ENCODE peak calls at places on chromosomes 13 and 19, in seven cellular contexts. C, P, B, Y, W, Q and I are unnamed samples. For H3K27me3, the result is how much of the 10 kb centered on the place peaks cover.

GRCh38 chr13:98228661-98229349 is 51.7 kb upstream of the RNF113B start:
- DNase-seq in C (no peak), P (no peak), B (no peak), Y (no peak), W (no peak), Q (no peak), I (no peak)

GRCh38 chr13:34942732-34943674 is 933 bp downstream of the NBEA start:
- DNase-seq in C (no peak), P (peak), B (no peak), Y (no peak), W (peak), Q (no peak), I (peak)

GRCh38 chr19:4030552-4030951 is 23.0 kb downstream of the PIAS4 start:
- DNase-seq in C (no peak), P (no peak), B (no peak), Y (no peak), W (no peak), Q (no peak), I (no peak)

GRCh38 chr13:36282818-36283432 is 14.7 kb downstream of the CCDC169 start:
- DNase-seq in C (no peak), P (peak), B (no peak), Y (no peak), W (no peak), Q (peak), I (no peak)

GRCh38 chr19:15180451-15181390 is 20.1 kb downstream of the NOTCH3 start:
- DNase-seq in C (no peak), P (no peak), B (no peak), Y (no peak), W (peak), Q (no peak), I (peak)

GRCh38 chr13:26221399-26221720 is 754 bp downstream of the RNF6 start:
- DNase-seq in C (no peak), P (no peak), B (no peak), Y (no peak), W (no peak), Q (no peak), I (no peak)

GRCh38 chr13:31846182-31846938 is 107.0 kb downstream of the RXFP2 start:
- DNase-seq in C (peak), P (peak), B (peak), Y (peak), W (peak), Q (peak), I (peak)

GRCh38 chr19:11379857-11380350 is 4.2 kb downstream of the EPOR start:
- DNase-seq in C (no peak), P (no peak), B (no peak), Y (no peak), W (no peak), Q (no peak), I (no peak)

GRCh38 chr19:11663162-11663561 is 65.9 kb downstream of the ZNF627 start:
- DNase-seq in C (no peak), P (no peak), B (no peak), Y (no peak), W (no peak), Q (no peak), I (no peak)

GRCh38 chr19:18278521-18279265 is 2.7 kb downstream of the JUND start:
- DNase-seq in C (no peak), P (no peak), B (no peak), Y (no peak), W (no peak), Q (no peak), I (peak)

GRCh38 chr13:41520016-41520698 is 62.8 kb downstream of the RGCC start:
- DNase-seq in C (no peak), P (no peak), B (no peak), Y (no peak), W (peak), Q (no peak), I (no peak)

GRCh38 chr13:78759704-78760103 is 100.7 kb upstream of the OBI1 start:
- DNase-seq in C (no peak), P (no peak), B (no peak), Y (no peak), W (no peak), Q (no peak), I (no peak)

GRCh38 chr19:40936755-40937154 is 54.3 kb upstream of the CYP2B6 start:
- DNase-seq in C (no peak), P (no peak), B (no peak), Y (no peak), W (no peak), Q (no peak), I (no peak)

GRCh38 chr13:19845758-19846157 is 17.7 kb downstream of the ZMYM5 start:
- DNase-seq in C (no peak), P (no peak), B (no peak), Y (no peak), W (peak), Q (peak), I (no peak)

GRCh38 chr19:7862413-7862951 is 11.7 kb downstream of the PRR36 start:
- DNase-seq in C (peak), P (peak), B (no peak), Y (peak), W (no peak), Q (no peak), I (no peak)

GRCh38 chr13:36323951-36324566 is 22.1 kb downstream of the SPART start:
- DNase-seq in C (no peak), P (no peak), B (no peak), Y (no peak), W (no peak), Q (no peak), I (no peak)

GRCh38 chr13:52029569-52029968 is 5.1 kb downstream of the UTP14C start:
- DNase-seq in C (no peak), P (no peak), B (no peak), Y (no peak), W (no peak), Q (no peak), I (no peak)

GRCh38 chr13:42633495-42633894 is 59.5 kb downstream of the TNFSF11 start:
- DNase-seq in C (no peak), P (no peak), B (no peak), Y (no peak), W (no peak), Q (no peak), I (no peak)

GRCh38 chr13:37173214-37173613 is 67.8 kb upstream of the CSNK1A1L start:
- DNase-seq in C (no peak), P (no peak), B (no peak), Y (no peak), W (no peak), Q (no peak), I (no peak)

GRCh38 chr19:17292301-17293074 is 10.7 kb downstream of the ABHD8 start:
- DNase-seq in C (peak), P (peak), B (peak), Y (peak), W (peak), Q (peak), I (no peak)

GRCh38 chr13:112690242-112690943 is 555 bp downstream of the ATP11A start:
- DNase-seq in C (no peak), P (no peak), B (no peak), Y (peak), W (peak), Q (peak), I (peak)

GRCh38 chr13:75913925-75914324 is 277.8 kb downstream of the LMO7 start:
- DNase-seq in C (no peak), P (no peak), B (no peak), Y (no peak), W (no peak), Q (no peak), I (no peak)

GRCh38 chr13:97445504-97446187 is 11.7 kb downstream of the RAP2A start:
- DNase-seq in C (no peak), P (no peak), B (no peak), Y (no peak), W (no peak), Q (no peak), I (no peak)

GRCh38 chr13:50085063-50085462 is 69.8 kb downstream of the KCNRG start:
- DNase-seq in C (no peak), P (peak), B (no peak), Y (no peak), W (no peak), Q (peak), I (no peak)

GRCh38 chr13:53073711-53074110 is 45.1 kb downstream of the OLFM4 start:
- DNase-seq in C (no peak), P (no peak), B (no peak), Y (no peak), W (no peak), Q (no peak), I (no peak)

GRCh38 chr13:46905249-46905648 is 8.4 kb upstream of the HTR2A start:
- DNase-seq in C (no peak), P (no peak), B (no peak), Y (no peak), W (no peak), Q (peak), I (no peak)

GRCh38 chr13:93450226-93450625 is 223.6 kb downstream of the GPC6 start:
- DNase-seq in C (no peak), P (no peak), B (no peak), Y (no peak), W (no peak), Q (peak), I (no peak)

DNA sequence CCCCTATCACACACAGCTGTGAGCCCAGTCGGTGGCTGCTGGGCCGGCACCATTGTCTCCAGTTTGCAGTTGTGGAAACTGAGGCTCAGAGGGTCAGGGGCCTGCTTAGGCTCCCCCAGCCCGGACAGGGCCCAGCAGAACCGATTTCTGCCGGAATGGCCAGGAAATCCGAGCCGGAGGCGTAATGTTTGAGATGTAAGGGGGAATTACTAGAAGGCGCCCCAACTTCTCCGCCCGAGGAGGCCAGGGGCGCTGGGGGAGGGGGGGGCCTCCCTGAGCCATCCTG is 962 bp downstream of the KISS1R start:
- DNase-seq in C (no peak), P (no peak), B (no peak), Y (no peak), W (no peak), Q (no peak), I (no peak)
- H3K27me3 ChIP-seq in C (under half), P (under half), B (under half), Y (under half), W (under half), Q (under half), I (under half)

DNA sequence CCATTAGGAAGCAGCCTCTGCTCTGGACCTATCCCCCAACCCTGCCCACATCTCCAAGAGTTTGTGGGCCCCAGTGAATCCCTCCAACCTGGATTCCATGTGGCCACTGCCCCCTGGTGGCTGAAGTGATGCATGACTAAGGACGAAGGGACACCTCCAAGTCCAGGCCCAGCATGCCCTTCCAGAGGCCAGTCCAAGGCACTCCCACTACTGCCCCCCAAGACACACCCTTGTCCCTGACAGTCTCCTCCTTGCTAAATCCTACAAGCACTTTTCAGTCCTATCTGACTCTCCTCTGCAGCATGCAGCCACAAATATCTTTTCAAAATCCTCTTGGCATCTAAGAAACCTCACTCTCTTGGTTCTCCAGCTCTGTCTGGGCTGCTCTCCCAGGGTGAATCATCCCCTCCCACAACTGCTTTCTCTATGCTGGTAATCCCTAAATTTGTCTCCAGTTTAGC is 33.0 kb downstream of the DEDD2 start:
- DNase-seq in C (peak), P (peak), B (no peak), Y (no peak), W (peak), Q (peak), I (peak)
- H3K27me3 ChIP-seq in C (under half), P (under half), B (under half), Y (under half), W (under half), Q (under half), I (under half)

GRCh38 chr19:33621811-33622504 is at the start of gene CHST8:
- DNase-seq in C (no peak), P (peak), B (no peak), Y (no peak), W (no peak), Q (peak), I (no peak)

GRCh38 chr19:33618884-33619283 is 2.9 kb upstream of the CHST8 start:
- DNase-seq in C (no peak), P (no peak), B (no peak), Y (no peak), W (no peak), Q (no peak), I (no peak)

GRCh38 chr19:33621065-33621785 is 528 bp upstream of the CHST8 start:
- DNase-seq in C (no peak), P (no peak), B (no peak), Y (no peak), W (no peak), Q (no peak), I (no peak)

GRCh38 chr19:33622505-33622808 is 704 bp downstream of the CHST8 start:
- DNase-seq in C (no peak), P (peak), B (no peak), Y (no peak), W (no peak), Q (peak), I (no peak)

GRCh38 chr19:33620611-33621010 is 1.1 kb upstream of the CHST8 start:
- DNase-seq in C (no peak), P (no peak), B (no peak), Y (no peak), W (no peak), Q (no peak), I (no peak)
- H3K27me3 ChIP-seq in C (under half), P (half or more), B (under half), Y (under half), W (under half), Q (under half), I (under half)

DNA sequence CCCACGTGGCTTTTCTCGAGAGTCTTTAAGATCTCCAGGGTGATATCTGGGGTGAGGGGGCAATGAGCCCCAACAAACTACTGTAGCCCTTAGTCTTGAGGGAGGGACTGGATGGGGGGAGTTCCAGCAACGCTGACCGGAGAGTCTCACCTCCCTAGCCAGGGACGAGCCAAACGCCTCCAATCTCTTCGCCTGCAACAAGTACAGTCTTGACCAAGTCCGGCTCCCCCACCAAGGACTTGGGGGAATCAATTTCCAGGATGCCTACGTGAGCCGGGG is 442 bp downstream of the CCDC8 start:
- DNase-seq in C (no peak), P (no peak), B (no peak), Y (no peak), W (no peak), Q (no peak), I (no peak)
- H3K27me3 ChIP-seq in C (half or more), P (under half), B (under half), Y (under half), W (under half), Q (under half), I (under half)

GRCh38 chr19:13007292-13008045 is 12.2 kb downstream of the NFIX start:
- DNase-seq in C (no peak), P (no peak), B (no peak), Y (no peak), W (peak), Q (peak), I (peak)
- H3K27me3 ChIP-seq in C (under half), P (half or more), B (under half), Y (under half), W (under half), Q (under half), I (under half)

GRCh38 chr13:110064022-110064421 is 242.9 kb downstream of the COL4A1 start:
- DNase-seq in C (no peak), P (no peak), B (no peak), Y (no peak), W (no peak), Q (no peak), I (no peak)

GRCh38 chr13:110062777-110063442 is 244.0 kb downstream of the COL4A1 start:
- DNase-seq in C (no peak), P (no peak), B (no peak), Y (peak), W (no peak), Q (no peak), I (no peak)

GRCh38 chr13:110062077-110062776 is 244.7 kb downstream of the COL4A1 start:
- DNase-seq in C (no peak), P (no peak), B (no peak), Y (peak), W (no peak), Q (peak), I (peak)

GRCh38 chr13:110063490-110063889 is 243.5 kb downstream of the COL4A1 start:
- DNase-seq in C (no peak), P (no peak), B (no peak), Y (peak), W (no peak), Q (no peak), I (no peak)

DNA sequence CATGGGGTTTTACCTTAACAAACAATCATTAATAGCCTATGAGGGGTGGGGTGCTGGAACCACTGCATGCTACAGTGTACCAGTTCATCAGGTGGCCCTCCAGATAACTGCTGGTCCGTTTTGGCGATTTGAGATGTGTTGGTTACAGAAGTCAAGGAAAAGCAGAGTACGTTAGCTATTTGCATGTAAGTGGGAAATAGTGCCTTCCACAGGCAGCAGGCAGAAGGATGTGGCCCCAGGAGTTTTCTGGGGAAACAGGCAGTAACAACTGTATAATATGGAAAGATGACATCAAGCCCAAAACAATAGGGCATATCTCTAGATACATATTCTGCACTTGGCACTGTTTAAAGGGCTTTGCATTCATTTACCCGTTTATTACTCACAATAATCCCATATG is 245.7 kb downstream of the COL4A1 start:
- DNase-seq in C (no peak), P (no peak), B (no peak), Y (no peak), W (no peak), Q (no peak), I (no peak)
- H3K27me3 ChIP-seq in C (under half), P (under half), B (under half), Y (under half), W (under half), Q (under half), I (under half)

DNA sequence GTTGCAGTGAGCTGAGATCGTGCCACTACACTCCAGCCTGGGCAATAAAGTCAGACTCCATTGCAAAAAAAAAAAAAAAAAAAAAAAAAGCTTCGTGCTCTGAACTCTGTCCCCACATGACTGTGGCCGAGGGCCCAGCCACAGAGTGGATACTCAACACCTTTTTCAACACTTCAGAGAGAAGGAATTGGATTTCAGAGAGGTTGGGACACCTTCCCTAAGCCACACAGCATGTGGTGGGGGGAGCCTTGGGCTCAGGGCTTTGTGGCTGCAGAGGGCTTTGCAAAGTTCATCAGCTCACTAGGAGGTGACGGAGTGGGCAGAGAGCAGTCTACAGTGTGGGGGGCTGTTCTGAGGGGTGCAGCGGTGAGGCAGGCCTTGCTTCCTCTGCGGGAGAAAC is 9.5 kb downstream of the LSM7 start:
- DNase-seq in C (no peak), P (no peak), B (no peak), Y (no peak), W (no peak), Q (no peak), I (no peak)
- H3K27me3 ChIP-seq in C (under half), P (under half), B (under half), Y (under half), W (under half), Q (under half), I (under half)

GRCh38 chr13:96044238-96044637 is 9.0 kb downstream of the UGGT2 start:
- DNase-seq in C (no peak), P (no peak), B (no peak), Y (no peak), W (no peak), Q (no peak), I (no peak)
- H3K27me3 ChIP-seq in C (under half), P (under half), B (under half), Y (under half), W (under half), Q (under half), I (under half)

GRCh38 chr19:6613711-6614110 is 22.8 kb upstream of the CD70 start:
- DNase-seq in C (no peak), P (no peak), B (no peak), Y (no peak), W (no peak), Q (peak), I (no peak)

GRCh38 chr19:6616011-6616410 is 25.1 kb upstream of the CD70 start:
- DNase-seq in C (no peak), P (no peak), B (no peak), Y (no peak), W (no peak), Q (peak), I (no peak)

GRCh38 chr19:6608950-6609349 is 18.0 kb upstream of the CD70 start:
- DNase-seq in C (no peak), P (no peak), B (no peak), Y (no peak), W (no peak), Q (no peak), I (no peak)

GRCh38 chr19:6611441-6611852 is 20.5 kb upstream of the CD70 start:
- DNase-seq in C (no peak), P (no peak), B (no peak), Y (no peak), W (no peak), Q (peak), I (no peak)

GRCh38 chr19:6610934-6611370 is 20.0 kb upstream of the CD70 start:
- DNase-seq in C (no peak), P (no peak), B (no peak), Y (no peak), W (no peak), Q (peak), I (no peak)
- H3K27me3 ChIP-seq in C (under half), P (under half), B (under half), Y (under half), W (under half), Q (under half), I (under half)